ENCODE peak calls at places on chromosomes 12 and 14, in five cellular contexts. B is heart right ventricle; N is HFF-Myc; S is MM.1S; Q is CD8-positive, alpha-beta T cell. V is an unnamed sample.

GRCh38 chr12:6067152-6067916 is 57.1 kb downstream of the VWF start:
- DNase-seq in B (no peak), N (no peak), S (no peak), Q (no peak), V (no peak)

GRCh38 chr12:113912761-113913295 is 53.3 kb downstream of the RBM19 start:
- DNase-seq in B (peak; percentile 47), N (peak; percentile 31), S (peak; percentile 36), Q (peak; percentile 60), V (peak; percentile 31)

GRCh38 chr12:1594045-1594294 is 411 bp downstream of the FBXL14 start:
- DNase-seq in B (no peak), N (no peak), S (peak; percentile 76), Q (peak; percentile 78), V (no peak)

GRCh38 chr12:31506907-31507306 is 84.0 kb downstream of the DENND5B start:
- DNase-seq in B (no peak), N (no peak), S (no peak), Q (no peak), V (no peak)

GRCh38 chr12:110244829-110245228 is 36.2 kb upstream of the ATP2A2 start:
- DNase-seq in B (peak; percentile 74), N (no peak), S (no peak), Q (no peak), V (no peak)

GRCh38 chr12:4771172-4771959 is 51.2 kb downstream of the GALNT8 start:
- DNase-seq in B (no peak), N (no peak), S (no peak), Q (no peak), V (no peak)

GRCh38 chr14:93115920-93116675 is at the start of gene ITPK1:
- DNase-seq in B (peak; percentile 64), N (no peak), S (peak; percentile 46), Q (peak; percentile 75), V (no peak)

GRCh38 chr12:89098390-89099102 is 253.8 kb downstream of the DUSP6 start:
- DNase-seq in B (peak; percentile 33), N (no peak), S (no peak), Q (no peak), V (no peak)

GRCh38 chr12:120529641-120530314 is 820 bp upstream of the COQ5 start:
- DNase-seq in B (no peak), N (no peak), S (peak; percentile 39), Q (no peak), V (no peak)

GRCh38 chr12:41511247-41511646 is 323.1 kb downstream of the PDZRN4 start:
- DNase-seq in B (no peak), N (no peak), S (no peak), Q (no peak), V (no peak)

GRCh38 chr14:99064262-99064954 is 207.6 kb downstream of the BCL11B start:
- DNase-seq in B (no peak), N (no peak), S (no peak), Q (no peak), V (no peak)

GRCh38 chr12:66066929-66067281 is 63.6 kb downstream of the LLPH start:
- DNase-seq in B (no peak), N (no peak), S (no peak), Q (no peak), V (no peak)

GRCh38 chr12:99436584-99436983 is 211.0 kb upstream of the GARIN6 start:
- DNase-seq in B (no peak), N (no peak), S (no peak), Q (no peak), V (no peak)

GRCh38 chr12:75933136-75933535 is 98.4 kb downstream of the PHLDA1 start:
- DNase-seq in B (no peak), N (no peak), S (no peak), Q (no peak), V (peak; percentile 78)

GRCh38 chr12:9064815-9065606 is 50.7 kb downstream of the A2M start:
- DNase-seq in B (peak; percentile 75), N (no peak), S (peak; percentile 68), Q (no peak), V (no peak)

GRCh38 chr12:86256169-86256568 is at the start of gene MGAT4C:
- DNase-seq in B (no peak), N (no peak), S (no peak), Q (no peak), V (no peak)

GRCh38 chr12:89016970-89017778 is 335.1 kb downstream of the DUSP6 start:
- DNase-seq in B (no peak), N (peak; percentile 77), S (peak; percentile 82), Q (no peak), V (peak; percentile 47)

GRCh38 chr12:127538325-127538724 is 728.6 kb upstream of the TMEM132C start:
- DNase-seq in B (no peak), N (no peak), S (no peak), Q (no peak), V (no peak)

GRCh38 chr14:77707355-77707723 is 484 bp downstream of the ALKBH1 start:
- DNase-seq in B (no peak), N (peak; percentile 12), S (no peak), Q (no peak), V (no peak)

GRCh38 chr12:124147030-124147429 is 147.9 kb upstream of the RFLNA start:
- DNase-seq in B (no peak), N (no peak), S (no peak), Q (no peak), V (no peak)

GRCh38 chr12:56206373-56207166 is 15.2 kb downstream of the RNF41 start:
- DNase-seq in B (peak; percentile 24), N (no peak), S (peak; percentile 46), Q (peak; percentile 56), V (no peak)

GRCh38 chr12:56487448-56488040 is 417 bp downstream of the GLS2 start:
- DNase-seq in B (peak; percentile 32), N (no peak), S (peak; percentile 39), Q (peak; percentile 64), V (no peak)

GRCh38 chr14:106488293-106488692 is 961.9 kb downstream of the TMEM121 start:
- DNase-seq in B (no peak), N (no peak), S (no peak), Q (no peak), V (no peak)

GRCh38 chr14:83779266-83779665 is 1750.7 kb upstream of the FLRT2 start:
- DNase-seq in B (no peak), N (peak; percentile 69), S (no peak), Q (no peak), V (peak; percentile 47)

GRCh38 chr14:29175706-29176105 is 409.1 kb downstream of the FOXG1 start:
- DNase-seq in B (no peak), N (no peak), S (no peak), Q (no peak), V (no peak)

GRCh38 chr14:82075566-82075965 is 541.9 kb upstream of the SEL1L start:
- DNase-seq in B (peak; percentile 18), N (no peak), S (peak; percentile 36), Q (no peak), V (no peak)

GRCh38 chr12:45654002-45654401 is 75.5 kb upstream of the ARID2 start:
- DNase-seq in B (no peak), N (no peak), S (no peak), Q (no peak), V (no peak)

GRCh38 chr12:45655753-45656152 is 73.8 kb upstream of the ARID2 start:
- DNase-seq in B (no peak), N (no peak), S (no peak), Q (no peak), V (no peak)

GRCh38 chr12:45651029-45651428 is 78.5 kb upstream of the ARID2 start:
- DNase-seq in B (no peak), N (no peak), S (no peak), Q (no peak), V (no peak)

GRCh38 chr12:45658066-45658465 is 71.4 kb upstream of the ARID2 start:
- DNase-seq in B (no peak), N (no peak), S (no peak), Q (no peak), V (no peak)

DNA sequence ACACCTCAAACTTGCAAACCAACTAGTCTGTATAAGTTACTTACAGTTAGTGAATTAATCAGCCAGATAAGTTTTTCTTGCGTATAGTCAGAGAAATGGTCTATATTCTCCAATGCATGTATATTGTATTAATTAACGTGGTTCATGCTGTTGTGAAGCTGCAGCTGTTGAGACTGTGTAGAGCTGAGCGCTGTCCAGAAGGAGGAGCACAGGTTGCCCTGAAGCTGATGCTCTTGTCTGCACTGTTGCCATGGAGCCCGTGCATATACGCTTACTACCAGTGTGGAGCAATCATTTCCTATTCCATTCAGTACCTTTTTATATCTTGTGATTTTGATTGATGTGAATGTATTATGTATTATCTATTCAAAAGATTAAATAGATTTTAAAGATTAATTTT is 74.3 kb upstream of the ARID2 start:
- DNase-seq in B (no peak), N (no peak), S (no peak), Q (peak; percentile 70), V (no peak)
- TF ChIP-seq CTCF in B (no peak), N (no peak), S (no peak), Q (peak; percentile 52), V (no peak)

GRCh38 chr12:51320311-51320694 is 3.7 kb downstream of the BIN2 start:
- DNase-seq in B (no peak), N (no peak), S (no peak), Q (no peak), V (no peak)
- H3K4me3 ChIP-seq in B (no peak overlapping the region), N (no peak overlapping the region), S (peak overlapping the region; percentile 52), Q (peak overlapping the region; percentile 7), V (no peak overlapping the region)

GRCh38 chr14:102086972-102087761 is at the start of gene HSP90AA1:
- DNase-seq in B (peak; percentile 95), N (peak; percentile 50), S (peak; percentile 87), Q (peak; percentile 98), V (no peak)

GRCh38 chr14:102086346-102086971 is 385 bp downstream of the HSP90AA1 start:
- DNase-seq in B (peak; percentile 54), N (no peak), S (peak; percentile 33), Q (peak; percentile 76), V (no peak)

GRCh38 chr14:102085503-102085902 is 1.3 kb downstream of the HSP90AA1 start:
- DNase-seq in B (no peak), N (no peak), S (no peak), Q (no peak), V (no peak)

GRCh38 chr14:102087762-102088011 is 843 bp upstream of the HSP90AA1 start:
- DNase-seq in B (no peak), N (no peak), S (no peak), Q (no peak), V (no peak)

DNA sequence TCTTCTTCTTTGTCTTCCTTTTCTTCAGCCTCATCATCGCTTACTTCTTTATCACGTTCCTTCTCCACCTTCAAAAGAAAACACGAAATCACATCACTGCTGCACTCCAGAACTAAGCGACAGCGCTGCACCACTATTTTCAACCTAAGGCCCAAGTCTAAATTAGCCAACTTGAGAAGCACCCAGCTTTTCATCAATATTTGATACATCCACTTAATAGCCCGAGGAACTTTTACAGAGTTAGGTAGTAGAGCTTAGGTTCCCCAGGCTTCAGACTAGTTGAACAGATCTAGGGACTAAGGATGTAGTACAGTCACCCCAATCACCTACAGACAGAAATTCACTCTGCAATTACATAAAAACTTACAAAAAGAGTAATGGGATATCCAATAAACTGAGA is 1.9 kb downstream of the HSP90AA1 start:
- DNase-seq in B (no peak), N (no peak), S (no peak), Q (no peak), V (no peak)
- TF ChIP-seq CTCF in B (no peak), N (no peak), S (no peak), Q (no peak), V (no peak)

GRCh38 chr12:18139254-18139653 is 49.3 kb upstream of the RERGL start:
- DNase-seq in B (no peak), N (no peak), S (no peak), Q (no peak), V (no peak)
- H3K4me3 ChIP-seq in B (no peak overlapping the region), N (no peak overlapping the region), S (no peak overlapping the region), Q (no peak overlapping the region), V (no peak overlapping the region)

V was measured in epithelial cell of proximal tubule.